ENCODE peak calls at places on chromosomes 4 and X, in six cellular contexts. T, U, S, M, J and W are unnamed samples. For H3K4me1, the result is how much of the 10 kb centered on the place peaks cover.

GRCh38 chr4:184061582-184061981 is 156.1 kb downstream of the ENPP6 start:
- DNase-seq in T (no peak), U (no peak), S (no peak), M (no peak), J (no peak), W (no peak)

GRCh38 chr4:150960079-150960478 is 55.0 kb downstream of the LRBA start:
- DNase-seq in T (peak), U (no peak), S (no peak), M (no peak), J (no peak), W (peak)

GRCh38 chr4:31107362-31107761 is 387.2 kb downstream of the PCDH7 start:
- DNase-seq in T (no peak), U (no peak), S (no peak), M (no peak), J (no peak), W (peak)

GRCh38 chr4:174522183-174523002 is at the start of gene HPGD:
- DNase-seq in T (no peak), U (peak), S (peak), M (peak), J (peak), W (peak)

GRCh38 chr4:148126825-148127224 is 315.4 kb downstream of the NR3C2 start:
- DNase-seq in T (no peak), U (no peak), S (no peak), M (no peak), J (no peak), W (no peak)

GRCh38 chrX:50874878-50875277 is 35.7 kb upstream of the BMP15 start:
- DNase-seq in T (no peak), U (no peak), S (no peak), M (no peak), J (no peak), W (no peak)

GRCh38 chr4:2300431-2300861 is 38.5 kb upstream of the MXD4 start:
- DNase-seq in T (no peak), U (no peak), S (peak), M (no peak), J (no peak), W (no peak)

GRCh38 chr4:102533916-102534315 is 32.8 kb downstream of the NFKB1 start:
- DNase-seq in T (no peak), U (no peak), S (no peak), M (no peak), J (no peak), W (no peak)

GRCh38 chr4:110088670-110089069 is 109.7 kb downstream of the ELOVL6 start:
- DNase-seq in T (peak), U (no peak), S (no peak), M (no peak), J (no peak), W (no peak)

GRCh38 chrX:47091149-47091775 is 13.0 kb downstream of the RGN start:
- DNase-seq in T (peak), U (peak), S (no peak), M (no peak), J (no peak), W (no peak)

GRCh38 chrX:7941390-7942042 is 14.3 kb upstream of the PNPLA4 start:
- DNase-seq in T (peak), U (peak), S (no peak), M (no peak), J (no peak), W (peak)

GRCh38 chrX:65406532-65406931 is 128.1 kb downstream of the LAS1L start:
- DNase-seq in T (no peak), U (no peak), S (peak), M (no peak), J (no peak), W (peak)

GRCh38 chrX:115023811-115024210 is 6.4 kb upstream of the IL13RA2 start:
- DNase-seq in T (no peak), U (no peak), S (no peak), M (no peak), J (no peak), W (no peak)

GRCh38 chrX:13742397-13743176 is 8.0 kb downstream of the OFD1 start:
- DNase-seq in T (peak), U (no peak), S (no peak), M (no peak), J (no peak), W (no peak)

GRCh38 chrX:47316276-47317025 is 53.9 kb upstream of the ZNF157 start:
- DNase-seq in T (peak), U (no peak), S (no peak), M (no peak), J (no peak), W (peak)

GRCh38 chr4:40121515-40121914 is 64.9 kb downstream of the N4BP2 start:
- DNase-seq in T (peak), U (no peak), S (no peak), M (no peak), J (no peak), W (peak)

GRCh38 chr4:186596346-186596745 is 41.0 kb upstream of the MTNR1A start:
- DNase-seq in T (no peak), U (no peak), S (no peak), M (no peak), J (no peak), W (no peak)

GRCh38 chr4:40316333-40316781 is 18.8 kb upstream of the CHRNA9 start:
- DNase-seq in T (peak), U (no peak), S (no peak), M (no peak), J (no peak), W (peak)

GRCh38 chr4:185624248-185624568 is 88.9 kb upstream of the PDLIM3 start:
- DNase-seq in T (no peak), U (no peak), S (no peak), M (no peak), J (no peak), W (peak)

GRCh38 chr4:112284166-112284565 is 1.5 kb downstream of the TIFA start:
- DNase-seq in T (peak), U (peak), S (no peak), M (no peak), J (no peak), W (no peak)
- H3K4me1 ChIP-seq in T (under half), U (under half), S (under half), M (under half), J (under half), W (under half)

GRCh38 chr4:7263166-7263565 is 70.8 kb downstream of the SORCS2 start:
- DNase-seq in T (no peak), U (no peak), S (no peak), M (no peak), J (peak), W (no peak)

GRCh38 chr4:7267829-7268228 is 75.5 kb downstream of the SORCS2 start:
- DNase-seq in T (no peak), U (no peak), S (peak), M (no peak), J (peak), W (no peak)

GRCh38 chr4:7262134-7262533 is 69.8 kb downstream of the SORCS2 start:
- DNase-seq in T (no peak), U (no peak), S (no peak), M (no peak), J (no peak), W (no peak)

GRCh38 chr4:7266525-7267292 is 74.4 kb downstream of the SORCS2 start:
- DNase-seq in T (peak), U (no peak), S (no peak), M (no peak), J (peak), W (peak)

GRCh38 chr4:7264694-7265093 is 72.4 kb downstream of the SORCS2 start:
- DNase-seq in T (no peak), U (no peak), S (no peak), M (no peak), J (peak), W (no peak)
- H3K27ac ChIP-seq in T (no peak), U (no peak), S (no peak), M (no peak), J (no peak), W (no peak)

GRCh38 chr4:72496119-72496518 is 72.9 kb downstream of the ADAMTS3 start:
- DNase-seq in T (peak), U (no peak), S (no peak), M (no peak), J (no peak), W (no peak)
- TF ChIP-seq CTCF in T (peak), U (no peak), S (no peak), M (no peak), J (no peak), W (no peak)

DNA sequence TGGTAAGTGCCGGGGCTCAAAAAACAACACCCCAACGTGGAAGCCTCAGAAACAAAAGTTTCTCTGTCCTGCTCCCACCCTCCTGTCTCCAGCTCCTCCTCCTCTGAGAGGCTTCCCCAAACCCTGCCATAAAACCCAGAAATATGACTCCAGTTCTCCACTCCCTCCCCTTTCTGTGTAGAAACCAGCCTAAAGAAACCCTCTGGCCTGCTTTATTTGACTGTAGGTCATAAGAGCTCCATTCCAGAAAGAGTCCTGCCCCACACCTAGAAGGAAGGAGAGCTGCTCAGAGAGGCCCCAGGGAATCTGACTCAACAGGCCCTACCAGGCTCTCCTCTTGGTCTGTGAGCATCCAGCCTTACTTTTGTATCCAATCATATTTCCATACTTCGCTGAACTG is 872 bp upstream of the S100P start:
- DNase-seq in T (peak), U (no peak), S (no peak), M (no peak), J (no peak), W (no peak)
- H3K4me1 ChIP-seq in T (under half), U (under half), S (under half), M (under half), J (under half), W (under half)

DNA sequence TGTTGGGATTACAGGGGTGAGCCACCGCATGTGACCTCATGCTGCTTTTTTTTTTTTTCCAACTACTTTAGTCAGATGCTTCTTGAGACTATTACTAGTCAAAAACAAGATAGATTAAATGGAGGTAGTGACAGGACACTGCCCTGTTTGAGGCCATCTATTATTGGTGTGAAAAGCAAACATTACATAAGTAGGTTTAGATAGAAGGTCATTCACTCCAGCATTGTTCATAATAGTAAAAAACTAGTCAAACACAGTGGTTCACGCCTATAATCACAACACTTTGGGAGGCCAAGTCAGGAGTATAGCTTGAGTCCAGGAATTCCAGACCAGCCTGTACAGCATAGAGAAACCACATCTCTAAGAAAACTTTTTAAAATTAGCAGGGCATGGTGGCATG is 16.3 kb downstream of the XIAP start:
- DNase-seq in T (no peak), U (no peak), S (no peak), M (no peak), J (no peak), W (no peak)
- H3K27ac ChIP-seq in T (no peak), U (no peak), S (no peak), M (no peak), J (no peak), W (no peak)

GRCh38 chr4:106095408-106095807 is 200.1 kb downstream of the NPNT start:
- DNase-seq in T (peak), U (no peak), S (no peak), M (no peak), J (no peak), W (no peak)

GRCh38 chr4:106090826-106091225 is 195.6 kb downstream of the NPNT start:
- DNase-seq in T (no peak), U (no peak), S (no peak), M (no peak), J (no peak), W (no peak)

GRCh38 chr4:106096454-106096853 is 201.2 kb downstream of the NPNT start:
- DNase-seq in T (no peak), U (no peak), S (no peak), M (no peak), J (no peak), W (no peak)

DNA sequence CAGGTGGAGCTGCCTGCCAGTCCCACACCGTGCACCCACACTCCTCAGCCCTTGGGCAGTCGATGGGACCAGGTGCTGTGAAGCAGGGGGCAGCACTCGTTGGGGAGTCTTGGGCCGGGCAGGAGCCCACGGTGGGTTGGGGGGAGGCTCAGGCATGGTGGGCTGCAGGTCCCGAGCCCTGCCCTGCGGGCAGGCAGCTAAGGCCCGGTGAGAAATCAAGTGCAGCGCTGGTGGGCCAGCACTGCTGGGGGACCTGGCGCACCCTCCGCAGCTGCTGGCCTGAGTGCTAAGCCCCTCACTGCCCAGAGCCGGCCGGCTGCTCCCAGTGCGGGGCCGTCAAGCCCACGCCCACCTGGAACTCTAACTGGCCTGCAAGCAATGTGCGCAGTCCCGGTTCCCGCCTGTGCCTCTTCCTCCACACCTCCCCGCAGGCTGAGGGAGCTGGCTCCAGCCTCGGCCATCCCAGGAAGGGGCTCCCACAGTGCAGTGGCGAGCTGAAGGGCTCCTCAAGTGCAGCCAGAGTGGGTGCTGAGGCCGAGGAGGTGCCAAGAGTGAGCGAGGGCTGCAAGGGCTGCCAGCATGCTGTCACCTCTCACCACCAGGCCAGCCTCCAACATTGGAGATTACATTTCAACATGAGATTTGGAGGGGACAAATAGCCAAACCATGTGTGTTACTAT is 197.2 kb downstream of the NPNT start:
- DNase-seq in T (no peak), U (no peak), S (peak), M (no peak), J (peak), W (no peak)
- TF ChIP-seq CTCF in T (no peak), U (no peak), S (no peak), M (no peak), J (no peak), W (no peak)

DNA sequence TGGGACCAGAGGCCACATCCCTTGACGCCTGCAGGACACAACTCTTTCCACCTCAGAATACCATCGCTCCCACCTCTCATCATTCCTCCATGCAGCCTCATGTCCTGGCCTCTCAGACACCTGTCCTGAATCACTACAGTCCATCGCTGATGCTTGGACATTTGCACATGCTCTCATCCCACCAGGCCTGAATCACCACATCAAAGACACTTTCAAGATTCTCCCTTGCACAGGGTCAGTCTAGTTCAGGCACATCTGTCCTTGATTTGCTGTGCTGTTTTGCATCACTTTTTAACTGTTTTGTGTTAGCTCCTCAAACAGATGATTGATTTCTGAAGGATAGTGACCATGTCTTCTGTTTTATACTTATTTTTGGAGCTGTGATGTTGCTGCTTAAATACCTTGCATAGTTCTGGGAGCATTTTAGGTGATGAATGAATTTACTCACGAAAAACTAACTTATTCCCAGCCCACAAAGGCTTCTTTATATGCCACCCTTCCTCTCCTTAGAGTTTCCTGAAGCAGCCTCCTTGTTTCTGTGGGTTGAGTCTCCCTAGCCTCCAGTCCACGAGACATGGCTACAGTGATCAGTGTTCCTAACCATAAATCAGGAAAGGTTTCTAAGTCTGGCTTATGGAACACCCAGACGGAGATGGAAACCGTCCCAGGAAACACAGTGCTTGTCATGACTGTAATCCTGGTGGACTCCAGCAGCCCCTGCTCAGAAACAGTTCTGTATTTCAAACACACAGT is 2.7 kb downstream of the FAM114A1 start:
- DNase-seq in T (no peak), U (no peak), S (no peak), M (no peak), J (no peak), W (no peak)
- H3K4me1 ChIP-seq in T (under half), U (under half), S (under half), M (under half), J (half or more), W (under half)

DNA sequence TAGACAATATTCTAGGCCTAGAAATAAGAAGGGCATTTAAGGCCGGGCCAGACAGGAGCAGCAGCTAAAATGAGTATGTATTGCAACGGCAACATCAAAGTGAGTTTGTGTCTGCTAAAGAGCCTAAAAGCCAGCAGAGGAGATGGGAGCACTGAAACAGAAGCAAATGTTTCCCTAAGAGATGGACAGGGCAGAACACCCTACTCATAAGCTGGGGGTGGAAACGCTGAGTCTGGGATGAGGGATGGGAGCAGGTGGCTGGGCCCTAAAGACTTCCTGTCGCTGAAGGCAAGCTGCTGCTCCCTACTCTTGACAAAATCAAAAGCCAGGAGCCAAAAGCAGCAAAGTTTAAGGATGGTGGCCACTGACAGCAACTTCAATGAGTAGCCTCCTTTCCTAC is 40.5 kb upstream of the NAP1L5 start:
- DNase-seq in T (no peak), U (no peak), S (no peak), M (no peak), J (no peak), W (no peak)
- H3K27ac ChIP-seq in T (no peak), U (peak), S (peak), M (peak), J (no peak), W (no peak)

GRCh38 chr4:71526626-71527406 is 188.0 kb downstream of the SLC4A4 start:
- DNase-seq in T (no peak), U (peak), S (no peak), M (no peak), J (no peak), W (no peak)
- TF ChIP-seq CTCF in T (no peak), U (peak), S (no peak), M (no peak), J (no peak), W (no peak)